ENCODE peak calls at places on chromosome 2, in seven cellular contexts. Q, V, R, Y, D, E and W are unnamed samples.

GRCh38 chr2:47488870-47489584 is 86.1 kb downstream of the MSH2 start:
- DNase-seq in Q (peak; percentile 92), V (no peak), R (peak; percentile 80), Y (no peak), D (no peak), E (peak; percentile 90), W (peak; percentile 6)

GRCh38 chr2:171287606-171288005 is 126.9 kb upstream of the TLK1 start:
- DNase-seq in Q (peak; percentile 40), V (no peak), R (no peak), Y (no peak), D (no peak), E (no peak), W (no peak)

GRCh38 chr2:185787530-185788145 is 49.0 kb downstream of the FSIP2 start:
- DNase-seq in Q (no peak), V (no peak), R (no peak), Y (no peak), D (no peak), E (peak; percentile 49), W (no peak)

GRCh38 chr2:61952291-61952690 is 46.8 kb downstream of the COMMD1 start:
- DNase-seq in Q (no peak), V (no peak), R (no peak), Y (no peak), D (no peak), E (peak; percentile 35), W (no peak)

GRCh38 chr2:105455488-105455991 is 56.7 kb upstream of the FHL2 start:
- DNase-seq in Q (peak; percentile 92), V (no peak), R (peak; percentile 88), Y (no peak), D (no peak), E (peak; percentile 99), W (peak; percentile 97)

GRCh38 chr2:143513081-143513480 is 383.9 kb downstream of the ARHGAP15 start:
- DNase-seq in Q (peak; percentile 75), V (no peak), R (no peak), Y (no peak), D (peak; percentile 56), E (peak; percentile 25), W (peak; percentile 25)

GRCh38 chr2:130814931-130815680 is 21.6 kb upstream of the ARHGEF4 start:
- DNase-seq in Q (no peak), V (no peak), R (no peak), Y (no peak), D (no peak), E (no peak), W (no peak)

GRCh38 chr2:210541280-210541902 is 15.0 kb upstream of the CPS1 start:
- DNase-seq in Q (peak; percentile 12), V (no peak), R (no peak), Y (no peak), D (no peak), E (no peak), W (no peak)

GRCh38 chr2:21687589-21687988 is 563.8 kb downstream of the TDRD15 start:
- DNase-seq in Q (peak; percentile 29), V (no peak), R (no peak), Y (no peak), D (no peak), E (no peak), W (no peak)

GRCh38 chr2:163850036-163850435 is 114.2 kb upstream of the FIGN start:
- DNase-seq in Q (no peak), V (no peak), R (peak; percentile 8), Y (no peak), D (no peak), E (no peak), W (no peak)

GRCh38 chr2:112033600-112033999 is 21.5 kb upstream of the TMEM87B start:
- DNase-seq in Q (peak; percentile 27), V (no peak), R (peak; percentile 36), Y (no peak), D (no peak), E (peak; percentile 68), W (no peak)

DNA sequence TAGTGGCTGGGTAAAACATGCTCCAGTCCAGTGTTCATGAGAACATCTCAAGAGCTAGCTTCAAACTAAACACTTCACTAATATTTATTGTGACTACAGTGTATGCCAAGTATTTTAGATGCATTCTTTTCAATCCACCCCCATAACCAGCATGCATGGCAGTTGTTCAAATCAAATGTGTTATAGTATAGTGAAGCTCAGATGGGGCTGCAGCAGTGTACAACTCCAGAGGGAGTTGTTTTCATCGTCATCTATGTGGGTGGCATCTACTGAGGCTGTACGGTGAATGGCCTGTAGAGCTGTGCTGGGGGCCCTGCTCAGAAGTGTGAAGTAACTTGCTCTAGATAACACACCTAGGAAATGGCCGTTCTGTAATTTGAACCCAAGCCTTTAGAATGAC is 71.8 kb upstream of the LRATD1 start:
- DNase-seq in Q (no peak), V (no peak), R (no peak), Y (no peak), D (no peak), E (no peak), W (no peak)
- TF ChIP-seq CTCF in Q (no peak), V (no peak), R (no peak), Y (no peak), D (no peak), E (no peak), W (no peak)

GRCh38 chr2:31654241-31654640 is 73.5 kb upstream of the SRD5A2 start:
- DNase-seq in Q (no peak), V (no peak), R (no peak), Y (no peak), D (no peak), E (no peak), W (peak; percentile 11)
- H3K27me3 ChIP-seq in Q (no peaks in the 10 kb centered on the region), V (peaks cover 3% of the 10 kb centered on the region), R (no peaks in the 10 kb centered on the region), Y (no peaks in the 10 kb centered on the region), D (no peaks in the 10 kb centered on the region), E (no peaks in the 10 kb centered on the region), W (no peaks in the 10 kb centered on the region)

DNA sequence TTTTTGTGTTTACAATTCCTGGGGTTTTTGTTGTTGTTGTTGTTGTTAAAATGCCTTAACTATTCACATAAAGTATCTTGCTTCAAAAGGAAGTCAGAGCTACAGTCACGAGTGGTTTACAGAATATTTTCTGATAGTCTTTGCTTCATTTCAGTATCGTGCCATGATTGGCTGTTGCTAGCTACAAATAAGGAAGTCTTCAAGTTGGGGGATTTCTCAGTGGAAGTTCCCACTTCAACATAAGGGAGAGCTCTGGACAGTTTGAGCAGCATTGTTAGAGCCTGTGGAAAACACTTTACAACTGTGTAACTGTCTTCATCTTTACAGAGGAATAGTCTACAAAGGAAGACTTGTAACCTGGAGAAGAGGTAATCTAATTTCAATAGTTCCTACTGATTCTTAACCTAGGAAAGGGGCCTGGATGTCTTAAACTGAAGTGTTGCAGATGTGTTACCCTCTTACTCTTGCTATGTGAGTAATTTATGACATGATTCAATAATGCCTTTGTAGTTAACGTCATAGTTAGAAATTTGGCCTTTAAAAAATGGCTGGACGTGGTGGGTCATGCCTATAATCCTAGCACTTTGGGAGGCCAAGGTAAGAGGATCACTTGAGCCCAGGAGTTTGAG is 23.4 kb upstream of the TANK start:
- DNase-seq in Q (peak; percentile 69), V (peak; percentile 25), R (no peak), Y (no peak), D (no peak), E (peak; percentile 66), W (no peak)
- H3K4me3 ChIP-seq in Q (no peak overlapping the region), V (peak overlapping the region; percentile 21), R (no peak overlapping the region), Y (peak overlapping the region; percentile 2), D (no peak overlapping the region), E (no peak overlapping the region), W (no peak overlapping the region)

GRCh38 chr2:196639180-196640030 is at the start of gene CCDC150:
- DNase-seq in Q (peak; percentile 91), V (peak; percentile 72), R (peak; percentile 90), Y (peak; percentile 97), D (peak; percentile 93), E (peak; percentile 92), W (peak; percentile 66)
- TF ChIP-seq CTCF in Q (peak; percentile 32), V (no peak), R (no peak), Y (no peak), D (no peak), E (no peak), W (peak; percentile 53)

GRCh38 chr2:110794951-110795350 is 62.6 kb downstream of the ACOXL start:
- DNase-seq in Q (no peak), V (no peak), R (no peak), Y (no peak), D (no peak), E (no peak), W (no peak)

GRCh38 chr2:110790907-110791306 is 58.5 kb downstream of the ACOXL start:
- DNase-seq in Q (no peak), V (no peak), R (no peak), Y (no peak), D (no peak), E (no peak), W (no peak)

GRCh38 chr2:110794390-110794789 is 62.0 kb downstream of the ACOXL start:
- DNase-seq in Q (no peak), V (no peak), R (no peak), Y (no peak), D (no peak), E (no peak), W (no peak)

GRCh38 chr2:110789706-110790105 is 57.3 kb downstream of the ACOXL start:
- DNase-seq in Q (no peak), V (no peak), R (no peak), Y (no peak), D (no peak), E (no peak), W (no peak)

DNA sequence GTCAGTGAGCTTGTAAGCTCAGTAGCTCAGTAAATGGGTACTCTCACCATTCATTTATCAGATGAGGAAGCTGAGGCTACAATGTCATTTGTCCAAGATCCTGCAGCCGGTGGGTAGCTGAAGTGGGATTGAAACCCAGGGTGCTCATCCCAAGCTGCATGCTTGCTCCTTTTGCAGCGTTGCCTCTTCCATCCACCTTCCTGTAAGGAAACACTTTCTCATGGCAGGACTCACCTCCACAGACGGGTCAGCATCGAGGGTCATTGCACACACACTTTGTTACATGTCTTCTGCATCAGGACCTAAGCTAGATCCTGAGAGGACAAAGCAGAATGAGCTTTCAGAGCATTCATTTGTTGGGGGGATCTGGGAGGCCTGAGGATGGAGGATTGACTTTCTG is 60.7 kb downstream of the ACOXL start:
- DNase-seq in Q (no peak), V (no peak), R (no peak), Y (no peak), D (no peak), E (no peak), W (no peak)
- H3K27me3 ChIP-seq in Q (peaks cover 33% of the 10 kb centered on the region), V (no peaks in the 10 kb centered on the region), R (no peaks in the 10 kb centered on the region), Y (peaks cover 14% of the 10 kb centered on the region), D (no peaks in the 10 kb centered on the region), E (peaks cover 3% of the 10 kb centered on the region), W (peaks cover 17% of the 10 kb centered on the region)

GRCh38 chr2:188576657-188577056 is 285.0 kb downstream of the GULP1 start:
- DNase-seq in Q (no peak), V (no peak), R (no peak), Y (no peak), D (no peak), E (no peak), W (peak; percentile 30)
- H3K4me3 ChIP-seq in Q (no peak overlapping the region), V (no peak overlapping the region), R (no peak overlapping the region), Y (no peak overlapping the region), D (no peak overlapping the region), E (no peak overlapping the region), W (no peak overlapping the region)

GRCh38 chr2:101725515-101726192 is 28.1 kb downstream of the MAP4K4 start:
- DNase-seq in Q (no peak), V (no peak), R (no peak), Y (no peak), D (no peak), E (no peak), W (no peak)
- TF ChIP-seq CTCF in Q (peak; percentile 16), V (no peak), R (no peak), Y (no peak), D (no peak), E (no peak), W (no peak)